ENCODE peak calls at places on chromosomes 7 and 10, in eight cellular contexts. One of them, this sample, is unnamed.

GRCh38 chr10:51547941-51548340 is 151.5 kb downstream of the CSTF2T start:
- DNase-seq in NCI-H69: no peak
- DNase-seq in activated CD8-positive, alpha-beta memory T cell treated with anti-CD3 and anti-CD28 coated beads for 4 hours: no peak
- DNase-seq in kidney glomerular epithelial cell: no peak
- DNase-seq in HT-29: no peak
- DNase-seq in GM18507: no peak
- DNase-seq in A549: no peak
- DNase-seq in left cardiac atrium: no peak
- DNase-seq in this sample: no peak

GRCh38 chr7:82481499-82482097 is 38.0 kb upstream of the CACNA2D1 start:
- DNase-seq in A549: peak
- DNase-seq in kidney glomerular epithelial cell: peak
- DNase-seq in HT-29: peak
- DNase-seq in left cardiac atrium: no peak
- DNase-seq in activated CD8-positive, alpha-beta memory T cell treated with anti-CD3 and anti-CD28 coated beads for 4 hours: no peak
- DNase-seq in NCI-H69: peak
- DNase-seq in GM18507: no peak
- DNase-seq in this sample: peak

GRCh38 chr7:55065079-55065478 is 46.3 kb downstream of the EGFR start:
- DNase-seq in NCI-H69: peak
- DNase-seq in A549: peak
- DNase-seq in HT-29: peak
- DNase-seq in GM18507: no peak
- DNase-seq in left cardiac atrium: peak
- DNase-seq in kidney glomerular epithelial cell: peak
- DNase-seq in activated CD8-positive, alpha-beta memory T cell treated with anti-CD3 and anti-CD28 coated beads for 4 hours: no peak
- DNase-seq in this sample: no peak

GRCh38 chr10:85594239-85594638 is 772.4 kb downstream of the GRID1 start:
- DNase-seq in NCI-H69: no peak
- DNase-seq in A549: no peak
- DNase-seq in HT-29: no peak
- DNase-seq in left cardiac atrium: no peak
- DNase-seq in kidney glomerular epithelial cell: no peak
- DNase-seq in GM18507: no peak
- DNase-seq in activated CD8-positive, alpha-beta memory T cell treated with anti-CD3 and anti-CD28 coated beads for 4 hours: no peak
- DNase-seq in this sample: no peak

GRCh38 chr7:117212969-117213877 is 109.6 kb downstream of the WNT2 start:
- DNase-seq in left cardiac atrium: peak
- DNase-seq in A549: peak
- DNase-seq in activated CD8-positive, alpha-beta memory T cell treated with anti-CD3 and anti-CD28 coated beads for 4 hours: no peak
- DNase-seq in GM18507: no peak
- DNase-seq in NCI-H69: peak
- DNase-seq in kidney glomerular epithelial cell: peak
- DNase-seq in HT-29: peak
- DNase-seq in this sample: peak

GRCh38 chr10:29009464-29009863 is 279.4 kb upstream of the LYZL1 start:
- DNase-seq in NCI-H69: no peak
- DNase-seq in kidney glomerular epithelial cell: no peak
- DNase-seq in A549: no peak
- DNase-seq in HT-29: no peak
- DNase-seq in left cardiac atrium: no peak
- DNase-seq in activated CD8-positive, alpha-beta memory T cell treated with anti-CD3 and anti-CD28 coated beads for 4 hours: no peak
- DNase-seq in GM18507: no peak
- DNase-seq in this sample: peak

GRCh38 chr7:1663243-1663642 is 6.8 kb upstream of the ELFN1 start:
- DNase-seq in left cardiac atrium: peak
- DNase-seq in HT-29: no peak
- DNase-seq in kidney glomerular epithelial cell: no peak
- DNase-seq in activated CD8-positive, alpha-beta memory T cell treated with anti-CD3 and anti-CD28 coated beads for 4 hours: no peak
- DNase-seq in A549: no peak
- DNase-seq in NCI-H69: no peak
- DNase-seq in GM18507: no peak
- DNase-seq in this sample: no peak

GRCh38 chr10:42960491-42961155 is 116.2 kb upstream of the RET start:
- DNase-seq in left cardiac atrium: no peak
- DNase-seq in kidney glomerular epithelial cell: no peak
- DNase-seq in GM18507: no peak
- DNase-seq in NCI-H69: no peak
- DNase-seq in A549: peak
- DNase-seq in HT-29: peak
- DNase-seq in activated CD8-positive, alpha-beta memory T cell treated with anti-CD3 and anti-CD28 coated beads for 4 hours: no peak
- DNase-seq in this sample: no peak

GRCh38 chr10:129958118-129958685 is 5.9 kb downstream of the EBF3 start:
- DNase-seq in A549: no peak
- DNase-seq in kidney glomerular epithelial cell: no peak
- DNase-seq in NCI-H69: peak
- DNase-seq in GM18507: no peak
- DNase-seq in activated CD8-positive, alpha-beta memory T cell treated with anti-CD3 and anti-CD28 coated beads for 4 hours: no peak
- DNase-seq in left cardiac atrium: no peak
- DNase-seq in HT-29: no peak
- DNase-seq in this sample: peak

GRCh38 chr7:142110638-142111037 is 880 bp upstream of the MGAM2 start:
- DNase-seq in HT-29: no peak
- DNase-seq in GM18507: no peak
- DNase-seq in left cardiac atrium: no peak
- DNase-seq in kidney glomerular epithelial cell: no peak
- DNase-seq in A549: peak
- DNase-seq in activated CD8-positive, alpha-beta memory T cell treated with anti-CD3 and anti-CD28 coated beads for 4 hours: no peak
- DNase-seq in NCI-H69: peak
- DNase-seq in this sample: no peak

GRCh38 chr7:105346593-105347322 is 42.0 kb downstream of the SRPK2 start:
- DNase-seq in NCI-H69: no peak
- DNase-seq in kidney glomerular epithelial cell: no peak
- DNase-seq in GM18507: no peak
- DNase-seq in HT-29: no peak
- DNase-seq in A549: no peak
- DNase-seq in activated CD8-positive, alpha-beta memory T cell treated with anti-CD3 and anti-CD28 coated beads for 4 hours: no peak
- DNase-seq in left cardiac atrium: no peak
- DNase-seq in this sample: no peak

GRCh38 chr7:332020-332517 is 42.1 kb downstream of the FOXL3 start:
- DNase-seq in HT-29: no peak
- DNase-seq in GM18507: no peak
- DNase-seq in activated CD8-positive, alpha-beta memory T cell treated with anti-CD3 and anti-CD28 coated beads for 4 hours: no peak
- DNase-seq in A549: no peak
- DNase-seq in kidney glomerular epithelial cell: no peak
- DNase-seq in NCI-H69: no peak
- DNase-seq in left cardiac atrium: no peak
- DNase-seq in this sample: no peak

GRCh38 chr7:91512958-91513357 is 248.7 kb downstream of the FZD1 start:
- DNase-seq in GM18507: no peak
- DNase-seq in activated CD8-positive, alpha-beta memory T cell treated with anti-CD3 and anti-CD28 coated beads for 4 hours: no peak
- DNase-seq in kidney glomerular epithelial cell: peak
- DNase-seq in HT-29: no peak
- DNase-seq in NCI-H69: peak
- DNase-seq in A549: peak
- DNase-seq in left cardiac atrium: no peak
- DNase-seq in this sample: no peak

GRCh38 chr10:3071405-3072198 is 4.3 kb downstream of the PFKP start:
- DNase-seq in A549: peak
- DNase-seq in NCI-H69: no peak
- DNase-seq in kidney glomerular epithelial cell: peak
- DNase-seq in HT-29: peak
- DNase-seq in GM18507: no peak
- DNase-seq in activated CD8-positive, alpha-beta memory T cell treated with anti-CD3 and anti-CD28 coated beads for 4 hours: no peak
- DNase-seq in left cardiac atrium: no peak
- DNase-seq in this sample: no peak

GRCh38 chr7:12578930-12579640 is 8.6 kb downstream of the SCIN start:
- DNase-seq in NCI-H69: no peak
- DNase-seq in HT-29: no peak
- DNase-seq in GM18507: no peak
- DNase-seq in kidney glomerular epithelial cell: no peak
- DNase-seq in activated CD8-positive, alpha-beta memory T cell treated with anti-CD3 and anti-CD28 coated beads for 4 hours: no peak
- DNase-seq in A549: no peak
- DNase-seq in left cardiac atrium: no peak
- DNase-seq in this sample: no peak

GRCh38 chr10:26890956-26891355 is 30.2 kb upstream of the ABI1 start:
- DNase-seq in HT-29: peak
- DNase-seq in GM18507: no peak
- DNase-seq in A549: peak
- DNase-seq in NCI-H69: peak
- DNase-seq in activated CD8-positive, alpha-beta memory T cell treated with anti-CD3 and anti-CD28 coated beads for 4 hours: no peak
- DNase-seq in kidney glomerular epithelial cell: peak
- DNase-seq in left cardiac atrium: peak
- DNase-seq in this sample: peak

GRCh38 chr10:69495666-69496065 is 44.4 kb downstream of the TSPAN15 start:
- DNase-seq in NCI-H69: no peak
- DNase-seq in GM18507: no peak
- DNase-seq in kidney glomerular epithelial cell: no peak
- DNase-seq in A549: no peak
- DNase-seq in HT-29: no peak
- DNase-seq in left cardiac atrium: no peak
- DNase-seq in activated CD8-positive, alpha-beta memory T cell treated with anti-CD3 and anti-CD28 coated beads for 4 hours: no peak
- DNase-seq in this sample: no peak

GRCh38 chr7:95690367-95690947 is 81.9 kb upstream of the DYNC1I1 start:
- DNase-seq in GM18507: no peak
- DNase-seq in left cardiac atrium: no peak
- DNase-seq in HT-29: peak
- DNase-seq in A549: peak
- DNase-seq in kidney glomerular epithelial cell: peak
- DNase-seq in NCI-H69: peak
- DNase-seq in activated CD8-positive, alpha-beta memory T cell treated with anti-CD3 and anti-CD28 coated beads for 4 hours: no peak
- DNase-seq in this sample: peak

GRCh38 chr10:57222129-57222528 is 861.1 kb upstream of the ZWINT start:
- DNase-seq in HT-29: no peak
- DNase-seq in NCI-H69: no peak
- DNase-seq in A549: no peak
- DNase-seq in activated CD8-positive, alpha-beta memory T cell treated with anti-CD3 and anti-CD28 coated beads for 4 hours: no peak
- DNase-seq in GM18507: no peak
- DNase-seq in left cardiac atrium: no peak
- DNase-seq in kidney glomerular epithelial cell: no peak
- DNase-seq in this sample: no peak

GRCh38 chr10:101223274-101224059 is 5.8 kb downstream of the LBX1 start:
- DNase-seq in GM18507: no peak
- DNase-seq in activated CD8-positive, alpha-beta memory T cell treated with anti-CD3 and anti-CD28 coated beads for 4 hours: no peak
- DNase-seq in left cardiac atrium: no peak
- DNase-seq in HT-29: no peak
- DNase-seq in kidney glomerular epithelial cell: no peak
- DNase-seq in NCI-H69: no peak
- DNase-seq in A549: no peak
- DNase-seq in this sample: no peak

GRCh38 chr7:45582868-45583277 is 8.7 kb downstream of the ADCY1 start:
- DNase-seq in GM18507: no peak
- DNase-seq in HT-29: no peak
- DNase-seq in NCI-H69: no peak
- DNase-seq in activated CD8-positive, alpha-beta memory T cell treated with anti-CD3 and anti-CD28 coated beads for 4 hours: no peak
- DNase-seq in A549: no peak
- DNase-seq in kidney glomerular epithelial cell: no peak
- DNase-seq in left cardiac atrium: no peak
- DNase-seq in this sample: peak